ENCODE peak calls at places on chromosomes 4 and X, in seven cellular contexts. R, K, O, P, I, Q and C are unnamed samples.

GRCh38 chr4:986949-987688 is at the start of gene IDUA:
- DNase-seq in R (peak), K (peak), O (peak), P (peak), I (peak), Q (no peak), C (peak)

GRCh38 chr4:2663275-2663674 is 92.9 kb downstream of the TNIP2 start:
- DNase-seq in R (no peak), K (no peak), O (no peak), P (no peak), I (no peak), Q (no peak), C (no peak)

GRCh38 chrX:136671006-136671610 is 23.1 kb downstream of the CD40LG start:
- DNase-seq in R (no peak), K (no peak), O (no peak), P (no peak), I (no peak), Q (no peak), C (no peak)

GRCh38 chr4:158446106-158446505 is 75.6 kb upstream of the RXFP1 start:
- DNase-seq in R (no peak), K (no peak), O (no peak), P (no peak), I (no peak), Q (no peak), C (no peak)

GRCh38 chr4:176921256-176921655 is 128.5 kb upstream of the VEGFC start:
- DNase-seq in R (no peak), K (no peak), O (no peak), P (no peak), I (no peak), Q (no peak), C (no peak)

GRCh38 chr4:39036172-39036571 is 4.0 kb upstream of the TMEM156 start:
- DNase-seq in R (no peak), K (no peak), O (no peak), P (no peak), I (no peak), Q (no peak), C (no peak)

GRCh38 chr4:139619644-139620043 is 46.0 kb upstream of the MGST2 start:
- DNase-seq in R (peak), K (no peak), O (no peak), P (no peak), I (no peak), Q (peak), C (no peak)

GRCh38 chrX:150146271-150146888 is 208.1 kb upstream of the EOLA2 start:
- DNase-seq in R (no peak), K (no peak), O (no peak), P (no peak), I (no peak), Q (no peak), C (no peak)

GRCh38 chr4:43496188-43496587 is 603.7 kb downstream of the GRXCR1 start:
- DNase-seq in R (no peak), K (no peak), O (no peak), P (no peak), I (no peak), Q (no peak), C (no peak)

GRCh38 chr4:118954246-118954645 is 65.6 kb downstream of the SYNPO2 start:
- DNase-seq in R (peak), K (no peak), O (no peak), P (peak), I (no peak), Q (no peak), C (no peak)

GRCh38 chr4:140168474-140168873 is 14.5 kb upstream of the MAML3 start:
- DNase-seq in R (no peak), K (no peak), O (no peak), P (no peak), I (no peak), Q (no peak), C (no peak)

GRCh38 chr4:180058731-180059215 is 2184.4 kb upstream of the TENM3 start:
- DNase-seq in R (no peak), K (peak), O (peak), P (no peak), I (no peak), Q (peak), C (peak)

GRCh38 chr4:169485791-169486742 is 126.3 kb downstream of the NEK1 start:
- DNase-seq in R (peak), K (no peak), O (peak), P (peak), I (no peak), Q (peak), C (no peak)

GRCh38 chr4:101563126-101563525 is 215.8 kb upstream of the PPP3CA start:
- DNase-seq in R (no peak), K (no peak), O (no peak), P (no peak), I (no peak), Q (no peak), C (no peak)

GRCh38 chrX:117989512-117989911 is 127.1 kb downstream of the KLHL13 start:
- DNase-seq in R (no peak), K (no peak), O (no peak), P (no peak), I (no peak), Q (no peak), C (no peak)

GRCh38 chr4:777520-778262 is 48.2 kb downstream of the CPLX1 start:
- DNase-seq in R (no peak), K (no peak), O (no peak), P (no peak), I (no peak), Q (no peak), C (peak)

GRCh38 chr4:22677780-22678179 is 15.0 kb upstream of the GBA3 start:
- DNase-seq in R (no peak), K (no peak), O (no peak), P (no peak), I (no peak), Q (no peak), C (no peak)

GRCh38 chr4:111494471-111494870 is 650.8 kb upstream of the FAM241A start:
- DNase-seq in R (no peak), K (no peak), O (no peak), P (no peak), I (no peak), Q (no peak), C (no peak)

GRCh38 chr4:10623241-10623640 is 61.3 kb downstream of the CLNK start:
- DNase-seq in R (no peak), K (no peak), O (no peak), P (no peak), I (no peak), Q (no peak), C (no peak)

GRCh38 chr4:7546809-7547367 is 112.2 kb upstream of the PSAPL1 start:
- DNase-seq in R (no peak), K (no peak), O (no peak), P (no peak), I (no peak), Q (no peak), C (peak)

GRCh38 chrX:10729000-10729399 is 108.6 kb upstream of the MID1 start:
- DNase-seq in R (no peak), K (no peak), O (no peak), P (no peak), I (no peak), Q (no peak), C (no peak)

GRCh38 chr4:123740236-123740635 is 343.6 kb downstream of the SPRY1 start:
- DNase-seq in R (no peak), K (no peak), O (no peak), P (no peak), I (no peak), Q (no peak), C (no peak)

GRCh38 chr4:68535976-68536375 is 40.1 kb downstream of the UGT2B17 start:
- DNase-seq in R (no peak), K (no peak), O (no peak), P (no peak), I (no peak), Q (no peak), C (no peak)

GRCh38 chr4:106676173-106676921 is 307.8 kb upstream of the GIMD1 start:
- DNase-seq in R (peak), K (no peak), O (no peak), P (no peak), I (no peak), Q (no peak), C (no peak)